ENCODE peak calls at places on chromosomes 5 and 9, in eight cellular contexts. G, I, R, N, B, Z, U and X are unnamed samples.

GRCh38 chr5:73451218-73452130 is 2.9 kb upstream of the FOXD1 start:
- DNase-seq in B (peak; percentile 59), R (peak; percentile 72), Z (no peak), N (peak; percentile 32), G (peak; percentile 92), I (peak; percentile 68), U (peak; percentile 23), X (peak; percentile 72)

GRCh38 chr5:113249216-113249615 is 185.6 kb downstream of the TSSK1B start:
- DNase-seq in R (no peak), G (no peak), I (no peak), B (peak; percentile 92), U (no peak), Z (no peak), N (peak; percentile 71), X (no peak)

GRCh38 chr9:72356019-72356653 is 8.9 kb downstream of the ZFAND5 start:
- DNase-seq in R (no peak), G (no peak), N (peak; percentile 69), Z (peak; percentile 75), I (peak; percentile 46), B (peak; percentile 36), U (peak; percentile 50), X (no peak)

GRCh38 chr9:98781588-98782383 is 14.6 kb downstream of the ANKS6 start:
- DNase-seq in B (no peak), G (no peak), I (peak; percentile 77), U (no peak), N (no peak), R (no peak), Z (no peak), X (peak; percentile 3)

GRCh38 chr5:179801304-179802206 is 5.1 kb downstream of the MGAT4B start:
- DNase-seq in G (peak; percentile 80), B (peak; percentile 59), Z (no peak), N (peak; percentile 64), I (peak; percentile 80), R (peak; percentile 88), U (no peak), X (peak; percentile 85)

GRCh38 chr5:127987354-127988148 is 96.0 kb upstream of the SLC12A2 start:
- DNase-seq in N (peak; percentile 55), U (peak; percentile 19), I (no peak), G (no peak), R (no peak), Z (peak; percentile 50), B (no peak), X (no peak)

GRCh38 chr9:115035872-115036612 is 81.9 kb downstream of the TNC start:
- DNase-seq in I (no peak), U (peak; percentile 70), G (no peak), Z (no peak), R (no peak), B (peak; percentile 50), N (peak; percentile 73), X (peak; percentile 49)

GRCh38 chr5:72328172-72328571 is 8.0 kb downstream of the PTCD2 start:
- DNase-seq in B (peak; percentile 51), Z (no peak), R (no peak), I (peak; percentile 53), U (no peak), N (peak; percentile 68), G (no peak), X (no peak)

GRCh38 chr5:20538341-20538740 is 550.3 kb upstream of the CDH18 start:
- DNase-seq in Z (no peak), B (no peak), U (no peak), G (no peak), R (no peak), I (no peak), N (no peak), X (no peak)

GRCh38 chr9:114280636-114281315 is 42.1 kb upstream of the ORM1 start:
- DNase-seq in G (no peak), N (peak; percentile 77), U (no peak), B (no peak), Z (no peak), R (peak; percentile 7), I (no peak), X (no peak)

GRCh38 chr5:103573411-103573810 is 10.8 kb upstream of the NUDT12 start:
- DNase-seq in U (no peak), G (no peak), R (peak; percentile 26), I (no peak), Z (no peak), N (no peak), B (no peak), X (no peak)

GRCh38 chr9:76137941-76138340 is 247.5 kb downstream of the PCSK5 start:
- DNase-seq in B (no peak), G (no peak), U (no peak), I (no peak), Z (peak; percentile 5), R (no peak), N (no peak), X (no peak)

GRCh38 chr9:85020791-85021190 is 351.3 kb downstream of the NTRK2 start:
- DNase-seq in N (no peak), Z (no peak), U (no peak), B (no peak), I (no peak), R (no peak), G (no peak), X (no peak)

GRCh38 chr9:75892168-75892901 is 1.9 kb downstream of the PCSK5 start:
- DNase-seq in N (peak; percentile 12), Z (no peak), G (peak; percentile 74), I (peak; percentile 22), U (no peak), R (peak; percentile 59), B (no peak), X (peak; percentile 17)

GRCh38 chr9:129285979-129286772 is 108.1 kb upstream of the IER5L start:
- DNase-seq in Z (no peak), U (no peak), I (no peak), R (no peak), B (no peak), G (no peak), N (no peak), X (no peak)

GRCh38 chr9:99019523-99020331 is 76.0 kb downstream of the COL15A1 start:
- DNase-seq in G (no peak), N (peak; percentile 97), U (peak; percentile 91), Z (peak; percentile 86), I (peak; percentile 62), R (no peak), B (peak; percentile 96), X (no peak)

GRCh38 chr5:149930754-149931574 is 13.6 kb downstream of the PDE6A start:
- DNase-seq in B (no peak), U (no peak), G (no peak), I (no peak), R (no peak), Z (no peak), N (no peak), X (no peak)

GRCh38 chr5:149935431-149935901 is 9.1 kb downstream of the PDE6A start:
- DNase-seq in I (no peak), G (no peak), R (no peak), Z (no peak), U (no peak), B (no peak), N (no peak), X (no peak)

GRCh38 chr5:149931992-149932436 is 12.6 kb downstream of the PDE6A start:
- DNase-seq in B (no peak), G (no peak), I (no peak), N (no peak), R (no peak), Z (no peak), U (no peak), X (no peak)

GRCh38 chr5:149930060-149930753 is 14.4 kb downstream of the PDE6A start:
- DNase-seq in I (no peak), U (no peak), G (no peak), Z (no peak), N (peak; percentile 20), R (no peak), B (peak; percentile 47), X (no peak)

GRCh38 chr5:149932445-149933350 is 11.9 kb downstream of the PDE6A start:
- DNase-seq in B (peak; percentile 7), U (no peak), G (peak; percentile 37), I (peak; percentile 69), Z (no peak), R (peak; percentile 49), N (no peak), X (no peak)
- TF ChIP-seq CTCF in B (peak; percentile 34), U (peak; percentile 46), G (peak; percentile 37), I (peak; percentile 78), Z (peak; percentile 18), R (no peak), N (peak; percentile 27), X (no peak)

DNA sequence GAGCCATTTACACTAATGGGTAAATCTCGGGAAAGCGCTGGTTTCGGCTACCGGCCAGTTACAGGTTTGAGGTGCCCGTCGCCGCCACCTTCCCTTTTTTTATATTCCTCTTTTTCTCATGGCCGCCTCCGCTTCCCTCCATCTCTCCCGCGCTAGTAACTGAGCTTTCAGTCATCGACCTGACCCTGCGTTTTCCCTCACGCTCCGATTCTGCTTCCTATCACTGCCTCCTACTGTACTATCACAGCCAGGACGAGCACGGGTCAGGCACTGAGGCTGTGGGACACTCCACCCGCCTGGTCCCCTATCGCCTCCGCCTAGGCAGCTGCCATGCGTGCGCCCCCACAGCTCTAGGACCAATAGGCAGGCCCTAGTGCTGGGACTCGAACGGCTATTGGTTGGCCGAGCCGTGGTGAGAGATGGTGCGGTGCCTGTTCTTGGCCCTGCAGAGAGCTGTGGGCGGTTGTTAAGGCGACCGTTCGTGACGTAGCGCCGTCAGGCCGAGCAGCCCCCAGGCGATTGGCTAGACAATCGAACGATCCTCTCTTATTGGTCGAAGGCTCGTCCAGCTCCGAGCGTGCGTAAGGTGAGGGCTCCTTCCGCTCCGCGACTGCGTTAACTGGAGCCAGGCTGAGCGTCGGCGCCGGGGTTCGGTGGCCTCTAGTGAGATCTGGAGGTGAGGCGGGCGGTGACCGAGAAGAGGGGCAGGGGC is at the start of gene HMGCR:
- DNase-seq in B (peak; percentile 100), G (peak; percentile 96), R (peak; percentile 99), Z (peak; percentile 98), I (peak; percentile 100), U (peak; percentile 98), N (peak; percentile 100), X (peak; percentile 94)
- TF ChIP-seq CTCF in B (no peak), G (no peak), R (no peak), Z (no peak), I (peak; percentile 30), U (peak; percentile 44), N (peak; percentile 28), X (peak; percentile 36)

GRCh38 chr5:174363934-174364333 is 318.4 kb downstream of the NSG2 start:
- DNase-seq in I (no peak), R (no peak), U (no peak), G (no peak), B (no peak), N (no peak), Z (no peak), X (no peak)

GRCh38 chr5:174362514-174362913 is 317.0 kb downstream of the NSG2 start:
- DNase-seq in U (no peak), B (no peak), R (no peak), N (no peak), I (no peak), Z (no peak), G (no peak), X (no peak)

DNA sequence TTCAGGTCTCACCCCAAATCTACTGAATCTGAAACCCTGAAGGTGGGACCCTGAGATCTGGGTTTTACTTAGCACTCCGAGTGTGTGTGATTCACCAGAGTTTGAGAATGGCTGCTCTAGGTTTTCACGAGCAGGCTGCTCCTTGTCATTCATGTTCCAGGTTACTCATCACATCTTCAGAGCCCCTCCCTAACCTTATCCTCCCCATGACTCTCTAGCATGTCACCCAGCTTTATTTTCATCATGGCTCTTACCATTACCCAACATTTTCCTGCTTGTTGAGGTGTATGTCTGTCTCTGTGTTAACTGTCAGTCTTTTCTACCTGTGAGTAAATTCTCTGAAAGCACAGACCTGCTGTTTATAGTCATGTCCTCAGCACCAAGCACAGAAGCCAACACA is 319.2 kb downstream of the NSG2 start:
- DNase-seq in G (no peak), R (no peak), U (no peak), I (no peak), N (no peak), Z (no peak), B (no peak), X (no peak)
- TF ChIP-seq CTCF in G (no peak), R (no peak), U (no peak), I (no peak), N (no peak), Z (no peak), B (no peak), X (no peak)

GRCh38 chr9:69089491-69089890 is 53.9 kb downstream of the FXN start:
- DNase-seq in N (no peak), G (peak; percentile 13), U (no peak), B (no peak), Z (no peak), R (peak; percentile 52), I (no peak), X (no peak)
- TF ChIP-seq CTCF in N (no peak), G (no peak), U (no peak), B (no peak), Z (no peak), R (no peak), I (no peak), X (no peak)